ENCODE peak calls at places on chromosomes 12 and 14, in ten cellular contexts. Z, B, C, D, E, A, U, N, L and Y are unnamed samples.

GRCh38 chr12:75837700-75838099 is 193.9 kb downstream of the PHLDA1 start:
- DNase-seq in Z (no peak), B (no peak), C (no peak), D (no peak), E (no peak), A (no peak), U (no peak), N (no peak), L (no peak), Y (no peak)

GRCh38 chr14:37150414-37150813 is 22.0 kb downstream of the SLC25A21 start:
- DNase-seq in Z (no peak), B (peak), C (no peak), D (no peak), E (no peak), A (peak), U (no peak), N (no peak), L (no peak), Y (no peak)

GRCh38 chr14:32635103-32635719 is 303.5 kb upstream of the NPAS3 start:
- DNase-seq in Z (no peak), B (peak), C (no peak), D (no peak), E (no peak), A (peak), U (no peak), N (no peak), L (no peak), Y (no peak)

GRCh38 chr14:92938890-92939671 is 16.1 kb downstream of the CHGA start:
- DNase-seq in Z (no peak), B (no peak), C (no peak), D (no peak), E (no peak), A (no peak), U (no peak), N (no peak), L (no peak), Y (no peak)

GRCh38 chr14:77848031-77848430 is 48.1 kb downstream of the ADCK1 start:
- DNase-seq in Z (no peak), B (no peak), C (no peak), D (no peak), E (no peak), A (no peak), U (no peak), N (no peak), L (no peak), Y (no peak)

GRCh38 chr14:102279688-102280348 is 25.1 kb downstream of the MOK start:
- DNase-seq in Z (no peak), B (peak), C (no peak), D (peak), E (no peak), A (peak), U (no peak), N (no peak), L (no peak), Y (no peak)

GRCh38 chr12:3777206-3777809 is 24.4 kb upstream of the CRACR2A start:
- DNase-seq in Z (no peak), B (peak), C (no peak), D (no peak), E (no peak), A (peak), U (peak), N (peak), L (peak), Y (no peak)

GRCh38 chr12:127383281-127383680 is 883.7 kb upstream of the TMEM132C start:
- DNase-seq in Z (no peak), B (no peak), C (no peak), D (no peak), E (no peak), A (peak), U (no peak), N (no peak), L (no peak), Y (no peak)

GRCh38 chr12:55624056-55624455 is 12.6 kb upstream of the OR10P1 start:
- DNase-seq in Z (peak), B (no peak), C (no peak), D (no peak), E (no peak), A (peak), U (no peak), N (no peak), L (no peak), Y (no peak)

GRCh38 chr12:47725893-47726292 is 603 bp upstream of the ENDOU start:
- DNase-seq in Z (no peak), B (no peak), C (no peak), D (no peak), E (no peak), A (no peak), U (no peak), N (no peak), L (no peak), Y (no peak)

GRCh38 chr14:23636317-23637211 is at the start of gene DHRS2:
- DNase-seq in Z (no peak), B (no peak), C (no peak), D (no peak), E (no peak), A (no peak), U (no peak), N (no peak), L (no peak), Y (no peak)

GRCh38 chr14:91286530-91286937 is 42.0 kb upstream of the GPR68 start:
- DNase-seq in Z (peak), B (peak), C (peak), D (peak), E (peak), A (peak), U (peak), N (peak), L (peak), Y (peak)

GRCh38 chr12:12804432-12804886 is 8.7 kb upstream of the DDX47 start:
- DNase-seq in Z (no peak), B (no peak), C (no peak), D (no peak), E (no peak), A (peak), U (no peak), N (no peak), L (no peak), Y (no peak)

GRCh38 chr12:86283607-86284006 is 27.4 kb upstream of the MGAT4C start:
- DNase-seq in Z (no peak), B (no peak), C (no peak), D (no peak), E (no peak), A (no peak), U (no peak), N (no peak), L (no peak), Y (no peak)

GRCh38 chr14:104222396-104223036 is 84.1 kb downstream of the KIF26A start:
- DNase-seq in Z (no peak), B (no peak), C (no peak), D (no peak), E (no peak), A (no peak), U (no peak), N (no peak), L (no peak), Y (no peak)

GRCh38 chr12:52956987-52957386 is 8.1 kb downstream of the KRT18 start:
- DNase-seq in Z (no peak), B (no peak), C (no peak), D (no peak), E (no peak), A (no peak), U (no peak), N (no peak), L (no peak), Y (no peak)

GRCh38 chr12:96241484-96242256 is 47.5 kb downstream of the ELK3 start:
- DNase-seq in Z (peak), B (no peak), C (peak), D (no peak), E (no peak), A (no peak), U (peak), N (peak), L (no peak), Y (no peak)

GRCh38 chr14:92589213-92589852 is 75.8 kb downstream of the RIN3 start:
- DNase-seq in Z (no peak), B (no peak), C (no peak), D (no peak), E (no peak), A (peak), U (no peak), N (no peak), L (no peak), Y (no peak)

GRCh38 chr12:27614866-27615265 is 81.4 kb upstream of the REP15 start:
- DNase-seq in Z (no peak), B (no peak), C (no peak), D (no peak), E (no peak), A (no peak), U (no peak), N (no peak), L (no peak), Y (no peak)

GRCh38 chr14:90087433-90087832 is 25.6 kb downstream of the KCNK13 start:
- DNase-seq in Z (no peak), B (peak), C (no peak), D (no peak), E (no peak), A (peak), U (peak), N (no peak), L (no peak), Y (no peak)

GRCh38 chr14:72439707-72440106 is 454.2 kb downstream of the DPF3 start:
- DNase-seq in Z (no peak), B (no peak), C (no peak), D (no peak), E (no peak), A (no peak), U (no peak), N (no peak), L (no peak), Y (no peak)

GRCh38 chr12:6076340-6076739 is 48.1 kb downstream of the VWF start:
- DNase-seq in Z (no peak), B (no peak), C (no peak), D (no peak), E (no peak), A (no peak), U (no peak), N (no peak), L (no peak), Y (no peak)

GRCh38 chr12:108307006-108307405 is 32.1 kb downstream of the CMKLR1 start:
- DNase-seq in Z (no peak), B (no peak), C (no peak), D (no peak), E (peak), A (peak), U (no peak), N (no peak), L (no peak), Y (no peak)

GRCh38 chr12:69108024-69108423 is 131.3 kb upstream of the CPSF6 start:
- DNase-seq in Z (no peak), B (no peak), C (no peak), D (no peak), E (no peak), A (no peak), U (no peak), N (no peak), L (no peak), Y (no peak)

GRCh38 chr14:58455593-58456265 is 28.2 kb downstream of the KIAA0586 start:
- DNase-seq in Z (no peak), B (peak), C (no peak), D (no peak), E (no peak), A (peak), U (no peak), N (no peak), L (no peak), Y (no peak)